ENCODE peak calls at places on chromosomes 7 and 10, in ten cellular contexts. One of them, this sample, is unnamed.

GRCh38 chr7:74568658-74569057 is 88.9 kb upstream of the GTF2I start:
- DNase-seq in stomach: no peak
- DNase-seq in Panc1: no peak
- DNase-seq in HCT116: no peak
- DNase-seq in HL-60: no peak
- DNase-seq in spleen: no peak
- DNase-seq in endothelial cell of umbilical vein: no peak
- DNase-seq in sigmoid colon: no peak
- DNase-seq in breast epithelium: no peak
- DNase-seq in K562: no peak
- DNase-seq in this sample: no peak

GRCh38 chr10:119541046-119541445 is 1.5 kb downstream of the RGS10 start:
- DNase-seq in stomach: no peak
- DNase-seq in Panc1: no peak
- DNase-seq in HCT116: no peak
- DNase-seq in HL-60: no peak
- DNase-seq in spleen: no peak
- DNase-seq in endothelial cell of umbilical vein: no peak
- DNase-seq in sigmoid colon: peak
- DNase-seq in breast epithelium: no peak
- DNase-seq in K562: no peak
- DNase-seq in this sample: no peak

GRCh38 chr10:78472542-78472890 is 438.9 kb downstream of the RPS24 start:
- DNase-seq in stomach: no peak
- DNase-seq in Panc1: no peak
- DNase-seq in HCT116: no peak
- DNase-seq in HL-60: no peak
- DNase-seq in spleen: no peak
- DNase-seq in endothelial cell of umbilical vein: no peak
- DNase-seq in sigmoid colon: no peak
- DNase-seq in breast epithelium: no peak
- DNase-seq in K562: no peak
- DNase-seq in this sample: no peak

GRCh38 chr7:114084381-114085312 is 165.8 kb upstream of the PPP1R3A start:
- DNase-seq in stomach: peak
- DNase-seq in Panc1: no peak
- DNase-seq in HCT116: no peak
- DNase-seq in HL-60: peak
- DNase-seq in spleen: peak
- DNase-seq in endothelial cell of umbilical vein: peak
- DNase-seq in sigmoid colon: peak
- DNase-seq in breast epithelium: no peak
- DNase-seq in K562: no peak
- DNase-seq in this sample: no peak

GRCh38 chr10:119042169-119042568 is 12.7 kb downstream of the NANOS1 start:
- DNase-seq in stomach: no peak
- DNase-seq in Panc1: no peak
- DNase-seq in HCT116: no peak
- DNase-seq in HL-60: no peak
- DNase-seq in spleen: no peak
- DNase-seq in endothelial cell of umbilical vein: no peak
- DNase-seq in sigmoid colon: no peak
- DNase-seq in breast epithelium: no peak
- DNase-seq in K562: no peak
- DNase-seq in this sample: no peak

GRCh38 chr7:78587443-78588044 is 789.0 kb downstream of the PHTF2 start:
- DNase-seq in stomach: no peak
- DNase-seq in Panc1: peak
- DNase-seq in HCT116: peak
- DNase-seq in HL-60: no peak
- DNase-seq in spleen: no peak
- DNase-seq in endothelial cell of umbilical vein: no peak
- DNase-seq in sigmoid colon: no peak
- DNase-seq in breast epithelium: no peak
- DNase-seq in K562: no peak
- DNase-seq in this sample: peak

GRCh38 chr10:74949434-74949833 is 123.0 kb downstream of the KAT6B start:
- DNase-seq in stomach: no peak
- DNase-seq in Panc1: no peak
- DNase-seq in HCT116: no peak
- DNase-seq in HL-60: no peak
- DNase-seq in spleen: no peak
- DNase-seq in endothelial cell of umbilical vein: peak
- DNase-seq in sigmoid colon: no peak
- DNase-seq in breast epithelium: no peak
- DNase-seq in K562: no peak
- DNase-seq in this sample: no peak

GRCh38 chr7:33719059-33719581 is 186.2 kb upstream of the BMPER start:
- DNase-seq in stomach: no peak
- DNase-seq in Panc1: no peak
- DNase-seq in HCT116: no peak
- DNase-seq in HL-60: no peak
- DNase-seq in spleen: no peak
- DNase-seq in endothelial cell of umbilical vein: no peak
- DNase-seq in sigmoid colon: no peak
- DNase-seq in breast epithelium: no peak
- DNase-seq in K562: no peak
- DNase-seq in this sample: no peak

GRCh38 chr10:110411047-110411410 is 86.7 kb upstream of the DUSP5 start:
- DNase-seq in stomach: no peak
- DNase-seq in Panc1: no peak
- DNase-seq in HCT116: peak
- DNase-seq in HL-60: no peak
- DNase-seq in spleen: no peak
- DNase-seq in endothelial cell of umbilical vein: peak
- DNase-seq in sigmoid colon: peak
- DNase-seq in breast epithelium: no peak
- DNase-seq in K562: no peak
- DNase-seq in this sample: no peak

GRCh38 chr10:130579913-130580312 is 443.7 kb downstream of the GLRX3 start:
- DNase-seq in stomach: no peak
- DNase-seq in Panc1: no peak
- DNase-seq in HCT116: no peak
- DNase-seq in HL-60: no peak
- DNase-seq in spleen: no peak
- DNase-seq in endothelial cell of umbilical vein: no peak
- DNase-seq in sigmoid colon: no peak
- DNase-seq in breast epithelium: no peak
- DNase-seq in K562: no peak
- DNase-seq in this sample: no peak

GRCh38 chr7:31373337-31374289 is 33.1 kb upstream of the NEUROD6 start:
- DNase-seq in stomach: peak
- DNase-seq in Panc1: peak
- DNase-seq in HCT116: peak
- DNase-seq in HL-60: peak
- DNase-seq in spleen: no peak
- DNase-seq in endothelial cell of umbilical vein: peak
- DNase-seq in sigmoid colon: no peak
- DNase-seq in breast epithelium: no peak
- DNase-seq in K562: peak
- DNase-seq in this sample: no peak

GRCh38 chr10:97882142-97883091 is 32.8 kb downstream of the GOLGA7B start:
- DNase-seq in stomach: peak
- DNase-seq in Panc1: peak
- DNase-seq in HCT116: peak
- DNase-seq in HL-60: no peak
- DNase-seq in spleen: peak
- DNase-seq in endothelial cell of umbilical vein: peak
- DNase-seq in sigmoid colon: no peak
- DNase-seq in breast epithelium: no peak
- DNase-seq in K562: no peak
- DNase-seq in this sample: no peak

DNA sequence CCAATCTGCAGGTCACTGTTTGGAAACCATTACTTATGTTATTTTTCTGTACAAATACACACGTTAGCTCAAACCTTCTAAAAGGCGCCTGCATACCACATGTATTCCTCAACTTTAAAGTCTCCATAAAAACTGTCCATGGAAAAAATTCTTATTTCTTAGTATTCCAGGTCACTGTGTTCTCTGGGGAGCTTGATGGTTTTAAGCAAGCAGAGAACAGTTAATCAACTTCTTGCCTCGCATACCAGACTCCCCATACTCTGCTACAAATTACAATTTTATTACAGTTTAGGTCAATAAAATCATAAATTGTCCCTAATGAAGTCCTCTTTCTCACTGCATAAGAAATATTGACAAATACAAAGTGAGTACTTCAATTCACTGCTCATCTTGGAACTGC is 77.0 kb upstream of the GPR22 start:
- DNase-seq in stomach: no peak
- DNase-seq in Panc1: no peak
- DNase-seq in HCT116: no peak
- DNase-seq in HL-60: no peak
- DNase-seq in spleen: no peak
- DNase-seq in endothelial cell of umbilical vein: no peak
- DNase-seq in sigmoid colon: no peak
- DNase-seq in breast epithelium: no peak
- DNase-seq in K562: no peak
- DNase-seq in this sample: no peak
- H3K27ac ChIP-seq in stomach: no peak
- H3K27ac ChIP-seq in Panc1: no peak
- H3K27ac ChIP-seq in HCT116: no peak
- H3K27ac ChIP-seq in HL-60: no peak
- H3K27ac ChIP-seq in spleen: no peak
- H3K27ac ChIP-seq in endothelial cell of umbilical vein: no peak
- H3K27ac ChIP-seq in sigmoid colon: no peak
- H3K27ac ChIP-seq in breast epithelium: no peak
- H3K27ac ChIP-seq in K562: no peak
- H3K27ac ChIP-seq in this sample: no peak

GRCh38 chr7:6375346-6376101 is 72.2 kb downstream of the DAGLB start:
- DNase-seq in stomach: no peak
- DNase-seq in Panc1: no peak
- DNase-seq in HCT116: no peak
- DNase-seq in HL-60: no peak
- DNase-seq in spleen: peak
- DNase-seq in endothelial cell of umbilical vein: peak
- DNase-seq in sigmoid colon: no peak
- DNase-seq in breast epithelium: no peak
- DNase-seq in K562: no peak
- DNase-seq in this sample: no peak

GRCh38 chr7:6382797-6383196 is 65.0 kb downstream of the DAGLB start:
- DNase-seq in stomach: no peak
- DNase-seq in Panc1: no peak
- DNase-seq in HCT116: no peak
- DNase-seq in HL-60: peak
- DNase-seq in spleen: no peak
- DNase-seq in endothelial cell of umbilical vein: peak
- DNase-seq in sigmoid colon: no peak
- DNase-seq in breast epithelium: no peak
- DNase-seq in K562: no peak
- DNase-seq in this sample: no peak

GRCh38 chr7:6380310-6381095 is 67.3 kb downstream of the DAGLB start:
- DNase-seq in stomach: no peak
- DNase-seq in Panc1: no peak
- DNase-seq in HCT116: no peak
- DNase-seq in HL-60: no peak
- DNase-seq in spleen: no peak
- DNase-seq in endothelial cell of umbilical vein: no peak
- DNase-seq in sigmoid colon: no peak
- DNase-seq in breast epithelium: no peak
- DNase-seq in K562: no peak
- DNase-seq in this sample: no peak

GRCh38 chr7:6379881-6380280 is 67.9 kb downstream of the DAGLB start:
- DNase-seq in stomach: no peak
- DNase-seq in Panc1: no peak
- DNase-seq in HCT116: no peak
- DNase-seq in HL-60: no peak
- DNase-seq in spleen: no peak
- DNase-seq in endothelial cell of umbilical vein: no peak
- DNase-seq in sigmoid colon: no peak
- DNase-seq in breast epithelium: no peak
- DNase-seq in K562: no peak
- DNase-seq in this sample: no peak

DNA sequence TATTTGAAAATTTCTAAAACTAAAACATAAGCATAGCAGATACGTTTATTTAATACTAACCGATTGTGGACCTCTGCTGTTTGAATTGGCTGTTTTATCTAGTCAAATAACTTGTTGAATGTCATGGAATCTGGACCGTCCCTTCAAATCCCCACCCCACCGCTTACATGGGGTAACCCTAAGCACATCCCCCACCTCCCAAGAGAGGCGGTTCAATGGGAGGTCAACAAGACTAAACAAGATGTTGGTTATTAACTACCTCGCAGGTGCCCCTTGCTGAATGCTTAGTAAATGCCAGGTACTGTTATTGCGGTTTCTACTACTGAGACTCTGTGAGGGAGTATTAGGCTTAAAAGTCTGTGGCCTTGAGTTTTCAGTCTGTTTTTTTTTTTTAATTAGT is 70.9 kb downstream of the DAGLB start:
- DNase-seq in stomach: no peak
- DNase-seq in Panc1: no peak
- DNase-seq in HCT116: no peak
- DNase-seq in HL-60: no peak
- DNase-seq in spleen: no peak
- DNase-seq in endothelial cell of umbilical vein: no peak
- DNase-seq in sigmoid colon: no peak
- DNase-seq in breast epithelium: no peak
- DNase-seq in K562: no peak
- DNase-seq in this sample: no peak
- H3K4me3 ChIP-seq in stomach: peak
- H3K4me3 ChIP-seq in Panc1: peak
- H3K4me3 ChIP-seq in HCT116: no peak
- H3K4me3 ChIP-seq in HL-60: no peak
- H3K4me3 ChIP-seq in spleen: no peak
- H3K4me3 ChIP-seq in endothelial cell of umbilical vein: peak
- H3K4me3 ChIP-seq in sigmoid colon: no peak
- H3K4me3 ChIP-seq in breast epithelium: no peak
- H3K4me3 ChIP-seq in K562: peak
- H3K4me3 ChIP-seq in this sample: peak

GRCh38 chr7:156397249-156397648 is 243.3 kb upstream of the RNF32 start:
- DNase-seq in stomach: no peak
- DNase-seq in Panc1: no peak
- DNase-seq in HCT116: no peak
- DNase-seq in HL-60: no peak
- DNase-seq in spleen: no peak
- DNase-seq in endothelial cell of umbilical vein: no peak
- DNase-seq in sigmoid colon: no peak
- DNase-seq in breast epithelium: no peak
- DNase-seq in K562: no peak
- DNase-seq in this sample: no peak
- TF ChIP-seq POLR2AphosphoS5 in stomach: no peak
- TF ChIP-seq POLR2AphosphoS5 in Panc1: no peak
- TF ChIP-seq POLR2AphosphoS5 in HCT116: no peak
- TF ChIP-seq POLR2AphosphoS5 in HL-60: no peak
- TF ChIP-seq POLR2AphosphoS5 in spleen: no peak
- TF ChIP-seq POLR2AphosphoS5 in endothelial cell of umbilical vein: no peak
- TF ChIP-seq POLR2AphosphoS5 in sigmoid colon: no peak
- TF ChIP-seq POLR2AphosphoS5 in breast epithelium: no peak
- TF ChIP-seq POLR2AphosphoS5 in K562: no peak
- TF ChIP-seq POLR2AphosphoS5 in this sample: no peak

DNA sequence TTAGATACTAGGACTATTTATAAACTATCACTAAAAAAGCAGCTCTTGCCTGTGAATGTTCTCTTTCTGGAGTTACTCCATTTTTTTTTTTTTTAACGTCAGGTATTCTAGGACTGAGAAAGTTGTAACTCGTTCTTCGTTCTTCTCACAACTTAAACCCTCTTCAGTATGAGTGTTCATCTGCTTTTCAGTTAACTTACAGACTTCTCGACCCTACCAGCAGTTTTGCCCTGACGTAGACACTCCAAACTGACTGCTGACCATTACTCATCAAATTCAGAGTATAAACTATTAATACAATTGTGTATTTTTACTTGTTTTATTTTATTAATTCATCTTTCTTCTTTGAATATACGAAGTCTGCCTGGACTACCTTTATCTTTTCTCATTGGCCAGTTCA is 353.1 kb downstream of the GPR37 start:
- DNase-seq in stomach: no peak
- DNase-seq in Panc1: no peak
- DNase-seq in HCT116: no peak
- DNase-seq in HL-60: no peak
- DNase-seq in spleen: no peak
- DNase-seq in endothelial cell of umbilical vein: no peak
- DNase-seq in sigmoid colon: no peak
- DNase-seq in breast epithelium: no peak
- DNase-seq in K562: no peak
- DNase-seq in this sample: no peak
- H3K27ac ChIP-seq in stomach: no peak
- H3K27ac ChIP-seq in Panc1: no peak
- H3K27ac ChIP-seq in HCT116: no peak
- H3K27ac ChIP-seq in HL-60: no peak
- H3K27ac ChIP-seq in spleen: no peak
- H3K27ac ChIP-seq in endothelial cell of umbilical vein: no peak
- H3K27ac ChIP-seq in sigmoid colon: no peak
- H3K27ac ChIP-seq in breast epithelium: no peak
- H3K27ac ChIP-seq in K562: no peak
- H3K27ac ChIP-seq in this sample: no peak

This sample was measured in SK-N-MC.